ENCODE peak calls at places on chromosomes 7 and 10, in four cellular contexts. H is H1, E is IMR-90, Y is H9. L is an unnamed sample.
A peak's percentile ranks its signal among the peaks of the same experiment; 100 is the strongest.

GRCh38 chr10:116742367-116743265 is at the start of gene HSPA12A:
- DNase-seq in E (peak; percentile 89), Y (peak; percentile 74), H (no peak), L (peak; percentile 71)

GRCh38 chr7:118372530-118372929 is 148.0 kb downstream of the ANKRD7 start:
- DNase-seq in E (no peak), Y (no peak), H (no peak), L (no peak)

GRCh38 chr10:57884965-57885617 is 382.6 kb downstream of the IPMK start:
- DNase-seq in H (no peak), Y (no peak), E (no peak), L (no peak)

GRCh38 chr10:529831-530230 is 159.6 kb downstream of the DIP2C start:
- DNase-seq in E (no peak), Y (no peak), H (no peak), L (no peak)

GRCh38 chr7:22860784-22861482 is 38.3 kb upstream of the TOMM7 start:
- DNase-seq in Y (no peak), E (no peak), H (no peak), L (peak; percentile 63)

GRCh38 chr10:99548041-99548530 is 15.3 kb downstream of the NKX2-3 start:
- DNase-seq in Y (peak; percentile 61), H (no peak), E (peak; percentile 8), L (peak; percentile 72)

GRCh38 chr10:55734112-55734511 is 626.9 kb downstream of the ZWINT start:
- DNase-seq in Y (no peak), E (no peak), H (no peak), L (no peak)

GRCh38 chr10:42754155-42755027 is 28.2 kb upstream of the BMS1 start:
- DNase-seq in E (no peak), H (no peak), Y (peak; percentile 60), L (peak; percentile 65)

GRCh38 chr7:158867214-158867984 is 11.0 kb downstream of the DYNC2I1 start:
- DNase-seq in Y (no peak), E (no peak), H (no peak), L (no peak)

GRCh38 chr10:47457528-47457820 is 26.4 kb downstream of the ANXA8 start:
- DNase-seq in E (no peak), H (no peak), Y (no peak), L (no peak)

GRCh38 chr10:60148266-60148840 is 241.3 kb downstream of the ANK3 start:
- DNase-seq in E (peak; percentile 84), Y (no peak), H (no peak), L (no peak)

GRCh38 chr7:28488061-28488791 is 75.9 kb downstream of the CREB5 start:
- DNase-seq in Y (no peak), H (no peak), E (no peak), L (no peak)

GRCh38 chr7:7265676-7266075 is 83.3 kb downstream of the C1GALT1 start:
- DNase-seq in H (no peak), E (no peak), Y (no peak), L (no peak)

GRCh38 chr10:9342865-9343450 is 1288.5 kb downstream of the GATA3 start:
- DNase-seq in H (no peak), E (peak; percentile 42), Y (no peak), L (peak; percentile 64)

GRCh38 chr10:7084255-7085005 is 326.4 kb downstream of the SFMBT2 start:
- DNase-seq in E (peak; percentile 33), H (no peak), Y (no peak), L (no peak)

GRCh38 chr7:131145026-131145425 is 182.7 kb upstream of the MKLN1 start:
- DNase-seq in Y (no peak), H (no peak), E (peak; percentile 34), L (no peak)

GRCh38 chr7:51774178-51774577 is 457.6 kb upstream of the COBL start:
- DNase-seq in Y (peak; percentile 73), E (no peak), H (no peak), L (peak; percentile 21)

GRCh38 chr10:3776796-3777571 is 8.0 kb downstream of the KLF6 start:
- DNase-seq in Y (peak; percentile 10), H (no peak), E (peak; percentile 94), L (peak; percentile 40)

GRCh38 chr7:14806886-14807285 is 95.7 kb downstream of the DGKB start:
- DNase-seq in H (no peak), E (peak; percentile 3), Y (no peak), L (no peak)

GRCh38 chr7:142323706-142324105 is 65.8 kb upstream of the PRSS58 start:
- DNase-seq in H (peak; percentile 50), E (no peak), Y (peak; percentile 88), L (peak; percentile 90)

GRCh38 chr7:128098629-128099028 is 67.4 kb upstream of the LRRC4 start:
- DNase-seq in Y (no peak), E (no peak), H (no peak), L (no peak)

GRCh38 chr7:1547777-1548437 is 8.1 kb downstream of the TMEM184A start:
- DNase-seq in H (no peak), Y (no peak), E (no peak), L (no peak)

GRCh38 chr7:100897111-100897608 is 1.5 kb upstream of the ACHE start:
- DNase-seq in H (no peak), E (no peak), Y (peak; percentile 64), L (peak; percentile 49)

GRCh38 chr7:112533591-112533990 is 52.8 kb downstream of the LSMEM1 start:
- DNase-seq in Y (no peak), E (no peak), H (no peak), L (no peak)

GRCh38 chr7:102432476-102433318 is 678 bp upstream of the ORAI2 start:
- DNase-seq in Y (peak; percentile 33), E (no peak), H (no peak), L (no peak)

GRCh38 chr10:50404021-50404823 is 152.9 kb upstream of the ASAH2 start:
- DNase-seq in E (no peak), Y (no peak), H (no peak), L (peak; percentile 67)

GRCh38 chr7:37096341-37096740 is 352.3 kb downstream of the ELMO1 start:
- DNase-seq in H (no peak), Y (no peak), E (no peak), L (no peak)

GRCh38 chr10:33314788-33315561 is 19.5 kb downstream of the NRP1 start:
- DNase-seq in H (no peak), Y (no peak), E (peak; percentile 80), L (no peak)

GRCh38 chr10:32146166-32146565 is 89.9 kb upstream of the KIF5B start:
- DNase-seq in E (no peak), H (no peak), Y (no peak), L (no peak)

GRCh38 chr7:129514683-129515082 is 12.4 kb downstream of the SMKR1 start:
- DNase-seq in Y (no peak), H (no peak), E (peak; percentile 24), L (peak; percentile 40)

GRCh38 chr7:30450123-30450982 is 28.2 kb downstream of the NOD1 start:
- DNase-seq in E (no peak), Y (no peak), H (no peak), L (no peak)

DNA sequence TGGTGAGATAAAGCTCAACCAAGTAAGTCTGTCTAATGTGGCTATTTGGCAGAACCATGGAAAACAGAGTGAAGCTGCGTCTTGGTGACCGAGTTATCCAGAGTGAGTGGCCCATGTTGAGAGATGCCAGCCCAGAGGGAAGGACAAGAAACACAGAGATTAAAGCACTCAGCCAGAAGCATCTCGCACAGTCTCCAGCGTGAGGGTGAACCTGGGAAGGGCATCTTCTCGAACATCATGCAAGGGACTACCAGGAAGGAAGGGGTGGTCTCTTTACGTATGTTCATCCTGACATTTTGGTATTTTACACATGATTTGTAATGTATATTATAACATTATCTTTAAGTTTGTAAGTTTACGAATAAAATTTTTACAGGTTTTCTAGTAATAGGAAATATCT is 146.4 kb downstream of the TCERG1L start:
- DNase-seq in E (no peak), H (no peak), Y (no peak), L (no peak)
- H3K27me3 ChIP-seq in E (no peaks in the 10 kb centered on the region), H (no peaks in the 10 kb centered on the region), Y (no peaks in the 10 kb centered on the region), L (no peaks in the 10 kb centered on the region)

GRCh38 chr10:102832248-102832647 is 5.0 kb downstream of the CYP17A1 start:
- DNase-seq in H (no peak), Y (no peak), E (no peak), L (no peak)
- H3K18ac ChIP-seq in H (no peak overlapping the region), Y (no peak overlapping the region), E (no peak overlapping the region), L (no peak overlapping the region)

GRCh38 chr7:157685430-157686284 is 348.9 kb downstream of the DNAJB6 start:
- DNase-seq in Y (peak; percentile 39), H (no peak), E (no peak), L (peak; percentile 38)

GRCh38 chr7:157682946-157683239 is 346.1 kb downstream of the DNAJB6 start:
- DNase-seq in Y (no peak), H (no peak), E (no peak), L (no peak)

GRCh38 chr7:157683251-157684156 is 346.7 kb downstream of the DNAJB6 start:
- DNase-seq in E (no peak), H (no peak), Y (peak; percentile 28), L (no peak)

GRCh38 chr7:157684596-157685429 is 348.0 kb downstream of the DNAJB6 start:
- DNase-seq in H (no peak), E (no peak), Y (no peak), L (no peak)

DNA sequence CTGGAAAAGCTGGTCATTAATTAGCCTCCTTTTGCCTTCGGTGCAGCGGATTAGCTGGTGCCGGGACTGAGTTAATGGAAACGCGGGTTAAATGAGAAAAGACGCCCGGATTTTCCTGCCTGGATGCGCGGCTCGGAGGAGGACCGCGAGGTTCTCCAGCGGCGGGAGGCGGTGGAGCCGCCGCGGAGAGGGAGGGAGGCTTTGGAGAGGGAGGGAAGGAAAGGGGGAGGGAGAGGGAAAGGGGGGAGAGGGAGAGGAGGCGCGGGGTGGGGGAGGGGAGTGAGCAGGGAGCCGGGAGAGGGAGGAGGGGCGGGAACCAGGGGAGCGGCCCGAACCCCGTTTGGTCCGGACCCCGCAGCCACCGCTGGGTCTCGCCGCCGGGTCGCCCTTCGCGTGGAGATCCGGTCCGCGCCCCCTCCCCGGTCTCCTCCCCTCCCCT is 347.4 kb downstream of the DNAJB6 start:
- DNase-seq in Y (peak; percentile 77), E (no peak), H (no peak), L (peak; percentile 80)
- H3K27me3 ChIP-seq in Y (peaks cover 79% of the 10 kb centered on the region), E (peaks cover 25% of the 10 kb centered on the region), H (peaks cover 80% of the 10 kb centered on the region), L (peaks cover 75% of the 10 kb centered on the region)

GRCh38 chr10:132202070-132202970 is 15.6 kb downstream of the DPYSL4 start:
- DNase-seq in Y (no peak), E (no peak), H (no peak), L (no peak)
- H3K18ac ChIP-seq in Y (no peak overlapping the region), E (no peak overlapping the region), H (no peak overlapping the region), L (no peak overlapping the region)

GRCh38 chr7:157678503-157678902 is 341.7 kb downstream of the DNAJB6 start:
- DNase-seq in Y (peak; percentile 29), E (no peak), H (no peak), L (no peak)

GRCh38 chr7:157682064-157682945 is 345.5 kb downstream of the DNAJB6 start:
- DNase-seq in H (no peak), Y (peak; percentile 35), E (no peak), L (no peak)

GRCh38 chr7:157676456-157677255 is 339.9 kb downstream of the DNAJB6 start:
- DNase-seq in Y (peak; percentile 25), H (no peak), E (no peak), L (no peak)

GRCh38 chr7:157676001-157676400 is 339.2 kb downstream of the DNAJB6 start:
- DNase-seq in E (no peak), Y (peak; percentile 52), H (no peak), L (no peak)

DNA sequence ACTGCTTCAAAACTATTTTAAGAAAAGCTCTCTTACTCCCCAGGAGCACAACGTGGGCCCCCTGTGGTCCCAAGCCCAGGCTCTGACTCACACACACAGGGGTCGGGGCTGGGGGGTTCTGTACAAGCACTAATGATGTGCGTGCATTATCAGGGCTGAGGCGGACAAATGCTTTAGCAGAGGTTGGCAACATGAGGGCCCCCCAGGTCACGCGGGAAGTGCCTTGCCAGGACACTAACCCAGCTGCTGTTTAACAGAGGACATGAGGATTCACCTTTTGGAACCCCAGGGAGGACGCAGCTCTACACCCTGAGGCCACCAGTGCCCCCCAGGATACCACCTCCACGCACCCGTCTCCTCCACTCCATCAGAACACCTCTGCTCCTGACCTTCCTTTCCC is 342.8 kb downstream of the DNAJB6 start:
- DNase-seq in E (no peak), H (no peak), Y (peak; percentile 16), L (no peak)
- H3K27me3 ChIP-seq in E (peaks cover 7% of the 10 kb centered on the region), H (peaks cover 39% of the 10 kb centered on the region), Y (peaks cover 43% of the 10 kb centered on the region), L (peaks cover 38% of the 10 kb centered on the region)